ENCODE peak calls at places on chromosome X, in nine cellular contexts. T is COLO829; S is midbrain; J is hippocampal formation; H is AG08395; M is stimulated activated CD4-positive, alpha-beta T cell treated with anti-CD3 and anti-CD28 coated beads, Interleukin-4, amount 100 ng/mL, for 4 hours; A is DMS53; Q is ovary; B is CD4-positive, alpha-beta memory T cell. P is an unnamed sample.

GRCh38 chrX:10526442-10526841 is 93.9 kb downstream of the MID1 start:
- DNase-seq in S (no peak), T (no peak), H (no peak), Q (no peak), J (no peak), B (no peak), M (no peak), A (no peak), P (no peak)

GRCh38 chrX:150844016-150844415 is 54.5 kb downstream of the CD99L2 start:
- DNase-seq in T (no peak), Q (no peak), S (no peak), J (no peak), H (no peak), B (no peak), A (peak), M (no peak), P (no peak)

GRCh38 chrX:150863191-150863590 is 35.3 kb downstream of the CD99L2 start:
- DNase-seq in Q (no peak), S (no peak), T (no peak), A (peak), B (no peak), H (no peak), J (no peak), M (no peak), P (no peak)

GRCh38 chrX:10017866-10018265 is 50.7 kb downstream of the CLDN34 start:
- DNase-seq in M (no peak), H (peak), S (no peak), A (no peak), T (no peak), Q (no peak), B (no peak), J (no peak), P (no peak)

GRCh38 chrX:38804481-38805293 is 3.4 kb downstream of the MID1IP1 start:
- DNase-seq in H (no peak), M (peak), Q (peak), J (no peak), S (no peak), T (no peak), A (peak), B (peak), P (peak)

GRCh38 chrX:16832301-16832700 is 37.9 kb downstream of the RBBP7 start:
- DNase-seq in S (no peak), J (no peak), Q (no peak), T (no peak), A (no peak), M (no peak), B (no peak), H (no peak), P (no peak)

GRCh38 chrX:18758166-18758932 is 50.9 kb downstream of the PPEF1 start:
- DNase-seq in J (no peak), A (no peak), S (no peak), B (no peak), M (no peak), T (no peak), H (no peak), Q (no peak), P (no peak)

GRCh38 chrX:45592067-45592466 is 391.4 kb upstream of the DIPK2B start:
- DNase-seq in A (peak), T (no peak), Q (no peak), J (no peak), S (no peak), H (no peak), M (no peak), B (no peak), P (no peak)

GRCh38 chrX:64805683-64806082 is 170.6 kb downstream of the ZC4H2 start:
- DNase-seq in B (no peak), J (no peak), T (no peak), H (no peak), A (no peak), M (no peak), Q (no peak), S (no peak), P (no peak)

GRCh38 chrX:70636218-70636617 is 191.6 kb downstream of the DLG3 start:
- DNase-seq in B (no peak), Q (no peak), H (no peak), A (no peak), J (no peak), S (no peak), M (no peak), T (no peak), P (no peak)

GRCh38 chrX:49237060-49237459 is 1.8 kb downstream of the CCDC22 start:
- DNase-seq in M (no peak), A (no peak), J (no peak), B (no peak), T (no peak), H (no peak), S (no peak), Q (no peak), P (peak)

GRCh38 chrX:65723706-65724105 is 56.3 kb downstream of the MSN start:
- DNase-seq in B (peak), J (no peak), Q (no peak), M (peak), A (no peak), S (no peak), T (no peak), H (no peak), P (no peak)

GRCh38 chrX:48833531-48834138 is 1.8 kb downstream of the PCSK1N start:
- DNase-seq in B (no peak), S (peak), Q (no peak), H (peak), M (no peak), J (no peak), A (peak), T (no peak), P (no peak)

GRCh38 chrX:117327306-117327705 is 789.3 kb downstream of the KLHL13 start:
- DNase-seq in Q (no peak), A (no peak), J (no peak), M (no peak), H (no peak), S (no peak), B (no peak), T (peak), P (no peak)

GRCh38 chrX:84729809-84730208 is 227.6 kb upstream of the HDX start:
- DNase-seq in Q (no peak), M (no peak), T (peak), A (peak), H (peak), S (peak), J (peak), B (peak), P (no peak)

GRCh38 chrX:15856580-15856979 is 2.0 kb upstream of the AP1S2 start:
- DNase-seq in Q (no peak), J (no peak), A (no peak), H (no peak), M (no peak), B (no peak), T (no peak), S (no peak), P (no peak)

GRCh38 chrX:48939417-48940228 is 17.8 kb downstream of the OTUD5 start:
- DNase-seq in H (no peak), M (no peak), A (no peak), S (no peak), B (peak), Q (no peak), J (no peak), T (no peak), P (no peak)

GRCh38 chrX:132375941-132376340 is 112.9 kb downstream of the MBNL3 start:
- DNase-seq in H (no peak), S (no peak), T (no peak), M (no peak), Q (no peak), B (no peak), A (peak), J (no peak), P (no peak)

GRCh38 chrX:125507119-125507518 is 187.4 kb downstream of the TEX13C start:
- DNase-seq in A (no peak), M (no peak), S (no peak), J (no peak), B (no peak), T (no peak), Q (no peak), H (no peak), P (no peak)

GRCh38 chrX:16643160-16643559 is 6.8 kb upstream of the S100G start:
- DNase-seq in T (no peak), H (peak), J (no peak), Q (no peak), B (no peak), A (no peak), M (no peak), S (no peak), P (no peak)

GRCh38 chrX:154396948-154397887 is 959 bp upstream of the RPL10 start:
- DNase-seq in S (no peak), T (peak), J (no peak), B (no peak), Q (peak), A (peak), H (peak), M (peak), P (peak)

GRCh38 chrX:3648084-3648483 is 65.4 kb downstream of the PRKX start:
- DNase-seq in A (no peak), S (no peak), Q (no peak), T (no peak), H (no peak), M (no peak), B (no peak), J (no peak), P (no peak)

GRCh38 chrX:77597090-77597489 is 149.9 kb downstream of the FGF16 start:
- DNase-seq in M (no peak), S (no peak), J (no peak), T (peak), H (peak), B (no peak), A (no peak), Q (no peak), P (no peak)

GRCh38 chrX:132751043-132751690 is 207.3 kb downstream of the HS6ST2 start:
- DNase-seq in J (no peak), Q (no peak), S (no peak), M (no peak), H (no peak), A (peak), T (no peak), B (no peak), P (no peak)

GRCh38 chrX:126820700-126821420 is 1.3 kb downstream of the PRR32 start:
- DNase-seq in Q (no peak), J (no peak), H (no peak), M (no peak), A (peak), S (no peak), B (no peak), T (no peak), P (peak)

GRCh38 chrX:154761977-154762528 is 611 bp upstream of the DKC1 start:
- DNase-seq in A (peak), B (no peak), J (no peak), S (no peak), Q (peak), H (no peak), T (no peak), M (no peak), P (no peak)

GRCh38 chrX:94744786-94745185 is 1070.8 kb downstream of the FAM133A start:
- DNase-seq in M (no peak), J (no peak), S (no peak), B (no peak), H (no peak), A (no peak), Q (no peak), T (no peak), P (no peak)

GRCh38 chrX:136797787-136798186 is 17.1 kb upstream of the ARHGEF6 start:
- DNase-seq in B (no peak), M (no peak), T (no peak), A (no peak), Q (no peak), J (no peak), H (no peak), S (no peak), P (no peak)

GRCh38 chrX:33543757-33544156 is 332.4 kb upstream of the DMD start:
- DNase-seq in A (no peak), M (no peak), S (no peak), J (no peak), Q (no peak), B (no peak), T (no peak), H (no peak), P (no peak)